ENCODE peak calls at places on chromosome 7, in four cellular contexts. Y is K562, W is HepG2, P is HEK293T. R is an unnamed sample.

GRCh38 chr7:158065340-158065739 is 522.3 kb downstream of the PTPRN2 start:
- DNase-seq in Y (no peak), P (no peak), W (no peak), R (no peak)

GRCh38 chr7:81301815-81302214 is 383.0 kb upstream of the SEMA3C start:
- DNase-seq in W (no peak), Y (no peak), P (no peak), R (no peak)

GRCh38 chr7:106016331-106016730 is 53.3 kb downstream of the CDHR3 start:
- DNase-seq in Y (no peak), W (no peak), P (no peak), R (no peak)

GRCh38 chr7:120639884-120640283 is 218.1 kb downstream of the TSPAN12 start:
- DNase-seq in Y (no peak), W (no peak), P (no peak), R (no peak)

GRCh38 chr7:7176421-7177043 is 5.8 kb upstream of the C1GALT1 start:
- DNase-seq in Y (no peak), P (no peak), W (peak; percentile 81), R (no peak)

GRCh38 chr7:141094336-141095070 is 20.6 kb downstream of the TMEM178B start:
- DNase-seq in P (no peak), W (no peak), Y (no peak), R (no peak)

GRCh38 chr7:30028749-30029635 is 780 bp downstream of the PLEKHA8 start:
- DNase-seq in P (peak; percentile 19), W (peak; percentile 71), Y (peak; percentile 53), R (no peak)

GRCh38 chr7:94655884-94656657 is at the start of gene SGCE:
- DNase-seq in W (peak; percentile 65), Y (peak; percentile 27), P (peak; percentile 66), R (peak; percentile 28)

GRCh38 chr7:46281071-46281470 is 360.0 kb upstream of the IGFBP3 start:
- DNase-seq in Y (no peak), W (no peak), P (no peak), R (no peak)

GRCh38 chr7:85947767-85948166 is 695.9 kb upstream of the GRM3 start:
- DNase-seq in P (no peak), Y (no peak), W (no peak), R (no peak)

GRCh38 chr7:37408241-37408884 is 40.3 kb downstream of the ELMO1 start:
- DNase-seq in Y (no peak), W (no peak), P (no peak), R (no peak)

GRCh38 chr7:106878748-106879439 is 13.8 kb downstream of the PIK3CG start:
- DNase-seq in P (no peak), Y (no peak), W (no peak), R (no peak)

GRCh38 chr7:111789880-111790279 is 227.6 kb upstream of the IMMP2L start:
- DNase-seq in P (no peak), W (peak; percentile 36), Y (no peak), R (no peak)

GRCh38 chr7:129969881-129970446 is 17.2 kb upstream of the UBE2H start:
- DNase-seq in P (no peak), W (no peak), Y (peak; percentile 38), R (no peak)

GRCh38 chr7:23520582-23520981 is 11.2 kb downstream of the TRA2A start:
- DNase-seq in Y (no peak), W (no peak), P (no peak), R (no peak)

GRCh38 chr7:106425017-106425719 is 140.4 kb upstream of the NAMPT start:
- DNase-seq in P (no peak), W (no peak), Y (no peak), R (peak; percentile 93)

GRCh38 chr7:106604974-106605373 is 56.0 kb downstream of the CCDC71L start:
- DNase-seq in W (no peak), Y (no peak), P (no peak), R (no peak)

GRCh38 chr7:134875867-134876266 is 96.4 kb downstream of the CALD1 start:
- DNase-seq in Y (no peak), W (no peak), P (no peak), R (no peak)

GRCh38 chr7:9876053-9876452 is 1097.6 kb upstream of the PHF14 start:
- DNase-seq in W (no peak), P (no peak), Y (no peak), R (no peak)

GRCh38 chr7:117347962-117348672 is 25.3 kb upstream of the WNT2 start:
- DNase-seq in W (no peak), Y (no peak), P (no peak), R (peak; percentile 84)

GRCh38 chr7:27303021-27303420 is 60.4 kb downstream of the EVX1 start:
- DNase-seq in W (no peak), P (no peak), Y (no peak), R (no peak)

GRCh38 chr7:117110480-117111315 is 157.4 kb downstream of the ST7 start:
- DNase-seq in W (no peak), Y (no peak), P (no peak), R (peak; percentile 70)

DNA sequence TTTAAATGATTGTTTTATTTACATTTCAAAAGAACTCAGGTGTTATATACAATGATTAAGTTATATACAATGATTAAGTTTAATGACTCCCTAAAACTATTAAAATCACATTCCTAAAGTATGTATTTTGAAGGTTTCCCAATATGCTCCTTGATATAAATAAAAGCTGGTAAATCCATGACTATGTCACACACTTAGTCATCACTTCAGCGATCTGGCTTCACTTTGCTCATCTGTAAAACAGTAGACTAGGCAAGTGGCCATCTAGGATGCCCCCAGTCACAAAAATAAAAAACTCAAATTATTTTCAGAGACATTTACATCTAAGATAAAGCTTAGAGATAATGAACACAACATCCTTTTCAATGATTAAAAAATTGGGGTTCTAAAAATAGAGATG is 10.8 kb downstream of the ICA1 start:
- DNase-seq in W (no peak), P (no peak), Y (no peak), R (no peak)
- TF ChIP-seq TARDBP in W (no peak), P (no peak), Y (no peak), R (no peak)

GRCh38 chr7:78141533-78142281 is 343.1 kb downstream of the PHTF2 start:
- DNase-seq in P (no peak), Y (no peak), W (no peak), R (no peak)
- TF ChIP-seq TARDBP in P (no peak), Y (no peak), W (no peak), R (no peak)

DNA sequence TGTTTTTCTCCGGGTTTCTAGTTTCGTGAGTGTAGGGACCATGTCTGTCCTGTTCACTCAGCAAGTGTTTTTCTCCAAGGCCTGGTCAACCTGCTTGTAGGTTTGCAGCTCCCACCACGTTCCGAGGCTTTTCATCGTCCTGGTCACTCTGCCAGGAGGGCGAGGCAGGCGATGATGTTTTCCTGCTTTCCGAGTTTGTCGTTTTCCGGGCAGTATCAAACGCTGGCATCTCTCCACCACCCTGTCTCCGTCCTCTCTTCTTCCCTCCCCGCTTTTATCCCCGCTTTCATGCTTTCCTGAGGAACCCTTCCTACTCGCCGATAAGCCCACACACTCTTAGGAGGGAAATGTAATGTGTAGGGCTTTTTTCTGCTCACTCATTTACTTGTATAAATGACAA is 11.2 kb downstream of the IQCE start:
- DNase-seq in P (no peak), W (no peak), Y (no peak), R (no peak)
- TF ChIP-seq TARDBP in P (no peak), W (no peak), Y (no peak), R (no peak)

DNA sequence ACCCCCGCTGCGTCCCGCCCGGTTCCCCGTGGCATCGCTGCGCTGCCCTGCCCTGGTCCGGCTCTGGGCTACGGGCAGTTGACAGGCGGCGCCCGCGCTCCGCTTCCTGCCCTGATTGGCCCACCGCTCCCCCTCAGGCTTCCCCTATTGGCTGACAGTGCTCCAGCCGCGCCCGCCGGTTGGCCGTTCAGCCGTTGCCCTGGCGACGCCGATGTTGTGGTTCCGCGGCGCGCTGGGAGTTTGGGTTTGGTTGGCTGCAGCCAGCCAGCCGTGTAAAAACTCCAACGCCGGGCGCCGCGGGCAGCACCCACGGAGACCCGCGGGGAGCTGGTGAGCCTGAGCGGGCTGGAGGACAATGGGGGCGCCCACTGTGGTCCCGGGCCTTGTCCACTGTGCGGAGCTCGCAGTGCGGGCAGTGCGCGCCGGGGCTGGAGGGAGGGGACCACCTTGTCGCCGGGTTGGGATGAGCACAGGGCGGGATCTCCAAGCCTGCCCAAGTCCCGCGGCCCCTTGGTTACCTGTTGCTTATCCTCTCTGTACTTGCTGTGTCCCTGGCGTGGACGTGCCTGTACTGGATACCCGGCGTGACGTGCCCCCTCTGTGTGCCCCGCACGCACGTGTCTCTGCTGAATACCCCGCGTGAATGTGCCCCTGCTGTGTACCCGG is at the start of gene C7orf57:
- DNase-seq in Y (no peak), W (peak; percentile 54), P (peak; percentile 93), R (no peak)
- TF ChIP-seq TARDBP in Y (no peak), W (no peak), P (no peak), R (no peak)

GRCh38 chr7:6167004-6167551 is 105.3 kb downstream of the CYTH3 start:
- DNase-seq in Y (no peak), W (peak; percentile 4), P (no peak), R (no peak)
- TF ChIP-seq TARDBP in Y (no peak), W (no peak), P (no peak), R (no peak)

GRCh38 chr7:150404785-150405583 is 25.9 kb downstream of the ZNF775 start:
- DNase-seq in P (peak; percentile 97), W (peak; percentile 75), Y (peak; percentile 97), R (no peak)

GRCh38 chr7:150406311-150406564 is 27.1 kb downstream of the ZNF775 start:
- DNase-seq in Y (no peak), W (no peak), P (no peak), R (no peak)

GRCh38 chr7:150406565-150407421 is 27.7 kb downstream of the ZNF775 start:
- DNase-seq in W (peak; percentile 80), P (no peak), Y (no peak), R (peak; percentile 86)

GRCh38 chr7:150404172-150404784 is 25.1 kb downstream of the ZNF775 start:
- DNase-seq in W (no peak), P (no peak), Y (no peak), R (no peak)

DNA sequence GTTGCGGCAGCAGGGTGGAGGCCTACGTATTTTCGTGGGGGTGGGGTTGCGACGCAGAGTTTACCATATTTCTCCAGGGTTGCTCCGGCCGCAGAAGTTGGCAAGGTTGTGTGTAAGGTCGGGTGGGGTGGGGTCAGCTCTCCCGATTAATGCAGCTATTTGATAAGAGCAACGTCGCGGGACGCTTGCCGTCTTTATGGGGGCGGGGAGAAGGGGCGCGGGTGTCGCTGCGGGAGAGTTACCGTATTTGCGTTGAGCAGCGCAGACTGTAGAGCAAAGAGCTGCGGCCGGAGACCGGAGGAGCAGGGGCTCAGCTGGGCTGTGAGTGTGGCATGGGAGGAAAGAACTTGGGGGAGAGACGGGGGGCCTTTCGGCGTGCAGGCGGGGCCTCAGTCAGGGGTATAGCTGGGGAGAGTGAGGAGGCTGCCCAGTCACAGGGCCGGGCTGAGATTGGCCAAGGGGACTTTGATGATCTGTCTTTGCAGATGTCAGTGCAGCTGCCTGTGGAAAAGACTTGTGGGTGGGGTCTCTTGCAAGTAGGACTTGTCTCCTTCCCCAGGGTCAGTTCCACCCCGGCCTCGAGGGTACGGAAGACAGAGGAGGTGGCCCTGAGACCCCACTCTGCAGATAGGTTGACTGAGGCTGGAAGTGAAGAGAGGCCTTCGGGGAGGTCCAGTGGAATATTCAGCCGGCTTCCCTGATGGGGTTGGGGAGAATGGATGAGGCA is 26.6 kb downstream of the ZNF775 start:
- DNase-seq in P (no peak), Y (peak; percentile 87), W (no peak), R (no peak)
- TF ChIP-seq TARDBP in P (no peak), Y (no peak), W (no peak), R (no peak)

R was measured in GM12878.